ENCODE peak calls at places on chromosomes 2 and 18, in four cellular contexts. One of them, this sample, is unnamed.
A peak's percentile ranks its signal among the peaks of the same experiment; 100 is the strongest.

GRCh38 chr2:16336916-16337315 is 328.7 kb downstream of the CYRIA start:
- DNase-seq in IMR-90: no peak
- DNase-seq in adrenal gland: no peak
- DNase-seq in heart right ventricle: no peak
- DNase-seq in this sample: no peak

GRCh38 chr2:196113061-196113974 is 44.7 kb upstream of the DNAH7 start:
- DNase-seq in IMR-90: peak; percentile 84
- DNase-seq in adrenal gland: no peak
- DNase-seq in heart right ventricle: no peak
- DNase-seq in this sample: no peak

GRCh38 chr18:28063181-28063790 is 113.6 kb downstream of the CDH2 start:
- DNase-seq in IMR-90: peak; percentile 48
- DNase-seq in adrenal gland: no peak
- DNase-seq in heart right ventricle: no peak
- DNase-seq in this sample: no peak

GRCh38 chr2:159131882-159132281 is 154.6 kb downstream of the WDSUB1 start:
- DNase-seq in IMR-90: peak; percentile 97
- DNase-seq in adrenal gland: peak; percentile 32
- DNase-seq in heart right ventricle: no peak
- DNase-seq in this sample: no peak

GRCh38 chr2:59875836-59876235 is 677.6 kb downstream of the BCL11A start:
- DNase-seq in IMR-90: no peak
- DNase-seq in adrenal gland: no peak
- DNase-seq in heart right ventricle: no peak
- DNase-seq in this sample: no peak

GRCh38 chr2:30447149-30448045 is at the start of gene LCLAT1:
- DNase-seq in IMR-90: peak; percentile 72
- DNase-seq in adrenal gland: peak; percentile 76
- DNase-seq in heart right ventricle: peak; percentile 87
- DNase-seq in this sample: peak; percentile 95

GRCh38 chr2:238334885-238335284 is 14.6 kb downstream of the TRAF3IP1 start:
- DNase-seq in IMR-90: no peak
- DNase-seq in adrenal gland: no peak
- DNase-seq in heart right ventricle: no peak
- DNase-seq in this sample: no peak

GRCh38 chr2:127185093-127185492 is 35.0 kb downstream of the CYP27C1 start:
- DNase-seq in IMR-90: no peak
- DNase-seq in adrenal gland: no peak
- DNase-seq in heart right ventricle: no peak
- DNase-seq in this sample: no peak

GRCh38 chr2:20617892-20618467 is 32.9 kb downstream of the HS1BP3 start:
- DNase-seq in IMR-90: peak; percentile 100
- DNase-seq in adrenal gland: peak; percentile 100
- DNase-seq in heart right ventricle: peak; percentile 96
- DNase-seq in this sample: peak; percentile 99

GRCh38 chr2:191521608-191522208 is 156.2 kb upstream of the NABP1 start:
- DNase-seq in IMR-90: peak; percentile 55
- DNase-seq in adrenal gland: no peak
- DNase-seq in heart right ventricle: no peak
- DNase-seq in this sample: no peak

GRCh38 chr18:12862467-12862866 is 21.6 kb downstream of the PTPN2 start:
- DNase-seq in IMR-90: no peak
- DNase-seq in adrenal gland: no peak
- DNase-seq in heart right ventricle: no peak
- DNase-seq in this sample: no peak

GRCh38 chr2:41899189-41899588 is 148.6 kb upstream of the PKDCC start:
- DNase-seq in IMR-90: peak; percentile 42
- DNase-seq in adrenal gland: no peak
- DNase-seq in heart right ventricle: no peak
- DNase-seq in this sample: no peak

GRCh38 chr2:204321910-204322765 is 223.1 kb upstream of the PARD3B start:
- DNase-seq in IMR-90: peak; percentile 62
- DNase-seq in adrenal gland: no peak
- DNase-seq in heart right ventricle: no peak
- DNase-seq in this sample: no peak

GRCh38 chr18:23401400-23402347 is 51.4 kb upstream of the RIOK3 start:
- DNase-seq in IMR-90: peak; percentile 73
- DNase-seq in adrenal gland: peak; percentile 68
- DNase-seq in heart right ventricle: no peak
- DNase-seq in this sample: no peak

GRCh38 chr2:120863661-120864320 is 128.1 kb downstream of the GLI2 start:
- DNase-seq in IMR-90: peak; percentile 67
- DNase-seq in adrenal gland: peak; percentile 59
- DNase-seq in heart right ventricle: no peak
- DNase-seq in this sample: peak; percentile 87

GRCh38 chr18:59033361-59033760 is 106.3 kb upstream of the SEC11C start:
- DNase-seq in IMR-90: peak; percentile 3
- DNase-seq in adrenal gland: no peak
- DNase-seq in heart right ventricle: no peak
- DNase-seq in this sample: no peak

GRCh38 chr2:100008960-100009359 is 133.4 kb downstream of the AFF3 start:
- DNase-seq in IMR-90: peak; percentile 76
- DNase-seq in adrenal gland: no peak
- DNase-seq in heart right ventricle: no peak
- DNase-seq in this sample: no peak

GRCh38 chr2:227856697-227857096 is 14.7 kb upstream of the DAW1 start:
- DNase-seq in IMR-90: no peak
- DNase-seq in adrenal gland: no peak
- DNase-seq in heart right ventricle: no peak
- DNase-seq in this sample: no peak

GRCh38 chr2:165499131-165499530 is 29.6 kb downstream of the CSRNP3 start:
- DNase-seq in IMR-90: no peak
- DNase-seq in adrenal gland: no peak
- DNase-seq in heart right ventricle: no peak
- DNase-seq in this sample: no peak

GRCh38 chr18:69109686-69110085 is 291.0 kb upstream of the DOK6 start:
- DNase-seq in IMR-90: peak; percentile 0
- DNase-seq in adrenal gland: no peak
- DNase-seq in heart right ventricle: no peak
- DNase-seq in this sample: no peak

GRCh38 chr2:892892-893291 is 57.8 kb upstream of the SNTG2 start:
- DNase-seq in IMR-90: no peak
- DNase-seq in adrenal gland: no peak
- DNase-seq in heart right ventricle: no peak
- DNase-seq in this sample: no peak

GRCh38 chr18:63158676-63159291 is 160.8 kb downstream of the BCL2 start:
- DNase-seq in IMR-90: no peak
- DNase-seq in adrenal gland: no peak
- DNase-seq in heart right ventricle: no peak
- DNase-seq in this sample: no peak

GRCh38 chr18:55779461-55779710 is 191.4 kb upstream of the TCF4 start:
- DNase-seq in IMR-90: no peak
- DNase-seq in adrenal gland: peak; percentile 16
- DNase-seq in heart right ventricle: peak; percentile 31
- DNase-seq in this sample: peak; percentile 45

GRCh38 chr2:196453613-196454047 is 185.9 kb upstream of the CCDC150 start:
- DNase-seq in IMR-90: peak; percentile 63
- DNase-seq in adrenal gland: peak; percentile 51
- DNase-seq in heart right ventricle: no peak
- DNase-seq in this sample: no peak

GRCh38 chr2:215966951-215967350 is 46.4 kb downstream of the MREG start:
- DNase-seq in IMR-90: peak; percentile 13
- DNase-seq in adrenal gland: no peak
- DNase-seq in heart right ventricle: no peak
- DNase-seq in this sample: no peak

GRCh38 chr2:96869824-96870630 is at the start of gene SEMA4C:
- DNase-seq in IMR-90: no peak
- DNase-seq in adrenal gland: peak; percentile 64
- DNase-seq in heart right ventricle: peak; percentile 79
- DNase-seq in this sample: peak; percentile 91

GRCh38 chr2:33383838-33384237 is 92.6 kb upstream of the RASGRP3 start:
- DNase-seq in IMR-90: no peak
- DNase-seq in adrenal gland: no peak
- DNase-seq in heart right ventricle: no peak
- DNase-seq in this sample: no peak

GRCh38 chr2:95022309-95023221 is 2.9 kb upstream of the MAL start:
- DNase-seq in IMR-90: peak; percentile 54
- DNase-seq in adrenal gland: peak; percentile 55
- DNase-seq in heart right ventricle: peak; percentile 71
- DNase-seq in this sample: peak; percentile 55

GRCh38 chr2:183812091-183812490 is 687.8 kb downstream of the NUP35 start:
- DNase-seq in IMR-90: no peak
- DNase-seq in adrenal gland: no peak
- DNase-seq in heart right ventricle: no peak
- DNase-seq in this sample: no peak

GRCh38 chr2:194826241-194826640 is 830.8 kb upstream of the SLC39A10 start:
- DNase-seq in IMR-90: no peak
- DNase-seq in adrenal gland: no peak
- DNase-seq in heart right ventricle: no peak
- DNase-seq in this sample: no peak

GRCh38 chr2:237693281-237694039 is 66.1 kb downstream of the LRRFIP1 start:
- DNase-seq in IMR-90: peak; percentile 69
- DNase-seq in adrenal gland: no peak
- DNase-seq in heart right ventricle: no peak
- DNase-seq in this sample: no peak

GRCh38 chr2:39523308-39524044 is 86.4 kb upstream of the MAP4K3 start:
- DNase-seq in IMR-90: peak; percentile 93
- DNase-seq in adrenal gland: no peak
- DNase-seq in heart right ventricle: no peak
- DNase-seq in this sample: no peak

GRCh38 chr18:59470627-59471121 is 111.6 kb upstream of the LMAN1 start:
- DNase-seq in IMR-90: no peak
- DNase-seq in adrenal gland: no peak
- DNase-seq in heart right ventricle: peak; percentile 58
- DNase-seq in this sample: peak; percentile 75

GRCh38 chr2:156023266-156023879 is 309.1 kb downstream of the NR4A2 start:
- DNase-seq in IMR-90: no peak
- DNase-seq in adrenal gland: no peak
- DNase-seq in heart right ventricle: no peak
- DNase-seq in this sample: no peak

GRCh38 chr2:102027703-102028059 is 35.9 kb downstream of the IL1R2 start:
- DNase-seq in IMR-90: no peak
- DNase-seq in adrenal gland: peak; percentile 34
- DNase-seq in heart right ventricle: no peak
- DNase-seq in this sample: no peak

GRCh38 chr2:197675711-197676188 is 363 bp upstream of the RFTN2 start:
- DNase-seq in IMR-90: peak; percentile 76
- DNase-seq in adrenal gland: peak; percentile 32
- DNase-seq in heart right ventricle: no peak
- DNase-seq in this sample: peak; percentile 30

DNA sequence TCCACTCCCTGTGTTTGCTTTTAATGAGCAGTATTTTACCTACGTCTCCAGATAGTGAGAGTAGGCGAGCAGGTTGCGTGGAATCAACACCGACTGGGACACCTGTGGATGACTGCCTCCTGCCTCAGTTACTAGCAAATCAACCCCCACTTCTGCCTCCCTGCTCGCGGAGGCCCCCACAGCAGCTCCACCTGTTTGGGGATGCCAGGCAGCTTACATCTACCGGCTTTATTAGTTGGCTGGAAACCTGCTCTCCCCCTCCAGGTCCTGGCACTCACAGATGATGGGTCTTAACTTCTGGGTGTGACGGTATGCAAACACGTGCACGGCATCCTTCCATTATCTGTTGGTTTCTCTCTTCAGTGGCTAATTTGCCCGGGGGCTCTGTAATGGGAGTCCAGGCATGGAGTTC is 164.4 kb upstream of the SESTD1 start:
- DNase-seq in IMR-90: no peak
- DNase-seq in adrenal gland: no peak
- DNase-seq in heart right ventricle: no peak
- DNase-seq in this sample: peak; percentile 43
- H3K27ac ChIP-seq in IMR-90: no peak overlapping the region
- H3K27ac ChIP-seq in adrenal gland: no peak overlapping the region
- H3K27ac ChIP-seq in heart right ventricle: no peak overlapping the region
- H3K27ac ChIP-seq in this sample: no peak overlapping the region

GRCh38 chr2:25323612-25324189 is 18.0 kb downstream of the DNMT3A start:
- DNase-seq in IMR-90: no peak
- DNase-seq in adrenal gland: no peak
- DNase-seq in heart right ventricle: no peak
- DNase-seq in this sample: peak; percentile 8

GRCh38 chr2:25324905-25325592 is 16.7 kb downstream of the DNMT3A start:
- DNase-seq in IMR-90: peak; percentile 73
- DNase-seq in adrenal gland: peak; percentile 94
- DNase-seq in heart right ventricle: no peak
- DNase-seq in this sample: peak; percentile 67

GRCh38 chr2:25322313-25322712 is 19.4 kb downstream of the DNMT3A start:
- DNase-seq in IMR-90: no peak
- DNase-seq in adrenal gland: no peak
- DNase-seq in heart right ventricle: no peak
- DNase-seq in this sample: no peak

GRCh38 chr2:25324251-25324650 is 17.5 kb downstream of the DNMT3A start:
- DNase-seq in IMR-90: no peak
- DNase-seq in adrenal gland: peak; percentile 55
- DNase-seq in heart right ventricle: no peak
- DNase-seq in this sample: peak; percentile 15

DNA sequence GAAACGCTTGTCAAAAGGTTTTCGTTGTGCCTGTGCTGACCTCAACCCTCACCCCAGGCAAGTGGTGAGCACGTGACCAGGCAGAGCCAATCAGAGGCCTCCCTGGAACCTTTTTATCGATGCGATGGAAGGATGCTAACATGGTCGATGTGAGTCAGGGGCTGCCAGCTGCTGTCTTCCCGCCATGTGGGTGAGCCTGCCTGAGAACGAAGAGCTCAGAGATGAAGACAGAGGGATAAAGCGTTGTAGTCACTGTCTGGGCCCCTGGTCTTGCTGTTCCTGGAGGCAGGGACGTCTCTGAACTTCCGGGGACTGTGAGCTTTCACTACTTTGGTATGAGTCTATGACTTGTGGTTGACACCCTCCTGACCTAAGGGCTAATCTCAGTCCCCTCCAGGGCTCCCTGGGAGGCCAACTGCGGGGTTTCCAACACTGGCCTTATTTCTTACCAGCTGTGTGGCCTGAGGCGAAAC is 18.6 kb downstream of the DNMT3A start:
- DNase-seq in IMR-90: peak; percentile 45
- DNase-seq in adrenal gland: no peak
- DNase-seq in heart right ventricle: no peak
- DNase-seq in this sample: peak; percentile 54
- H3K9me3 ChIP-seq in IMR-90: peaks cover 8% of the 10 kb centered on the region
- H3K9me3 ChIP-seq in adrenal gland: no peaks in the 10 kb centered on the region
- H3K9me3 ChIP-seq in heart right ventricle: no peaks in the 10 kb centered on the region
- H3K9me3 ChIP-seq in this sample: no peaks in the 10 kb centered on the region

GRCh38 chr2:64144057-64145013 is at the start of gene PELI1:
- DNase-seq in IMR-90: peak; percentile 95
- DNase-seq in adrenal gland: peak; percentile 96
- DNase-seq in heart right ventricle: peak; percentile 94
- DNase-seq in this sample: peak; percentile 97
- H3K27ac ChIP-seq in IMR-90: peak within 1 kb of the TSS; percentile 52
- H3K27ac ChIP-seq in adrenal gland: peak within 1 kb of the TSS; percentile 86
- H3K27ac ChIP-seq in heart right ventricle: peak within 1 kb of the TSS; percentile 98
- H3K27ac ChIP-seq in this sample: peak within 1 kb of the TSS; percentile 98

DNA sequence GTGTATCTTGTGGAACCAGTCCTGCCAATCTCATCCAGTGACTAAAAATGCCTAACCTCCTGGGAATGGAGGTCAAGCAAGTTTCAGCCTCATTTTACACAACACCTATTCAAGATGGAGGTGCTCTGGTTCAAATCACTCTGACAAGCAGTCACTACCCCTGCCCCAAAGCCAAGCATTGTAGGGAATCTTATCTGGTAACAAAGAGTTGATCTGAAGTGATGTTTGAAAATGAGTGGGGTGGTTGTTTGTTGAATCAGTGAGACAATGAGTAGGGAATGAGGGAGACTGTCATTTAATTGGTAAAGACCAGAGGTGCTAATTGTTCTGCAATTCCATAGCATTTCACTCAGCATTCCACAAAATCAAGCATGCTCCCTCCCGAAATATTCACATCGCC is 132.0 kb downstream of the RND3 start:
- DNase-seq in IMR-90: no peak
- DNase-seq in adrenal gland: no peak
- DNase-seq in heart right ventricle: no peak
- DNase-seq in this sample: no peak
- H3K9me3 ChIP-seq in IMR-90: no peaks in the 10 kb centered on the region
- H3K9me3 ChIP-seq in adrenal gland: no peaks in the 10 kb centered on the region
- H3K9me3 ChIP-seq in heart right ventricle: no peaks in the 10 kb centered on the region
- H3K9me3 ChIP-seq in this sample: no peaks in the 10 kb centered on the region

This sample was measured in right cardiac atrium.